ENCODE peak calls at places on chromosomes 16 and 17, in nine cellular contexts. R, L, H, X, N, T, Q, O and Z are unnamed samples.

GRCh38 chr16:86391987-86392386 is 118.3 kb upstream of the FOXF1 start:
- DNase-seq in L (no peak), R (peak), O (no peak), N (no peak), H (peak), T (no peak), Q (no peak), X (no peak), Z (no peak)

GRCh38 chr17:36124879-36125824 is 21.5 kb downstream of the CCL4 start:
- DNase-seq in X (no peak), N (no peak), T (no peak), Q (no peak), L (no peak), R (no peak), H (no peak), O (no peak), Z (no peak)

GRCh38 chr16:66900721-66901441 is 17.8 kb downstream of the CDH16 start:
- DNase-seq in T (no peak), H (no peak), N (no peak), L (no peak), O (no peak), R (no peak), X (no peak), Q (no peak), Z (no peak)

GRCh38 chr17:31460226-31460721 is 68.8 kb downstream of the RAB11FIP4 start:
- DNase-seq in N (no peak), O (no peak), L (no peak), R (no peak), X (no peak), H (no peak), T (no peak), Q (no peak), Z (no peak)

GRCh38 chr16:85908889-85909584 is 10.1 kb downstream of the IRF8 start:
- DNase-seq in X (no peak), L (no peak), H (no peak), O (no peak), Q (no peak), R (no peak), N (no peak), T (no peak), Z (no peak)

GRCh38 chr17:40316571-40317344 is 7.8 kb downstream of the RARA start:
- DNase-seq in T (peak), Q (no peak), R (peak), O (no peak), N (no peak), H (peak), X (peak), L (peak), Z (no peak)

GRCh38 chr17:60959011-60959410 is 281.4 kb downstream of the BCAS3 start:
- DNase-seq in L (no peak), X (no peak), O (no peak), H (peak), N (no peak), R (no peak), Q (no peak), T (no peak), Z (no peak)

GRCh38 chr16:86466695-86467406 is 43.5 kb upstream of the FOXF1 start:
- DNase-seq in L (no peak), T (no peak), H (peak), N (no peak), X (no peak), O (no peak), R (no peak), Q (no peak), Z (no peak)

GRCh38 chr17:56142325-56142724 is 10.9 kb upstream of the ANKFN1 start:
- DNase-seq in H (peak), X (no peak), N (no peak), O (no peak), T (no peak), Q (no peak), L (no peak), R (no peak), Z (no peak)

GRCh38 chr17:33520404-33521032 is 227.4 kb upstream of the ASIC2 start:
- DNase-seq in N (peak), Q (peak), X (peak), O (peak), R (peak), L (peak), H (peak), T (peak), Z (peak)

GRCh38 chr16:70252355-70252988 is 732 bp upstream of the EXOSC6 start:
- DNase-seq in N (no peak), R (no peak), T (no peak), Q (no peak), X (no peak), H (peak), L (no peak), O (no peak), Z (no peak)

GRCh38 chr16:15613676-15614075 is 29.3 kb downstream of the MARF1 start:
- DNase-seq in Q (no peak), O (no peak), L (no peak), X (no peak), R (peak), N (no peak), H (no peak), T (no peak), Z (no peak)

GRCh38 chr16:80507538-80507937 is 33.3 kb upstream of the DYNLRB2 start:
- DNase-seq in N (no peak), L (peak), X (peak), T (peak), Q (no peak), R (no peak), H (peak), O (no peak), Z (no peak)

GRCh38 chr17:17551361-17551760 is 40.1 kb downstream of the PEMT start:
- DNase-seq in O (no peak), R (no peak), H (peak), X (peak), L (peak), N (no peak), Q (no peak), T (no peak), Z (no peak)

GRCh38 chr17:4947010-4947410 is 1.3 kb downstream of the PFN1 start:
- DNase-seq in L (peak), R (no peak), X (no peak), H (no peak), O (no peak), Q (no peak), T (no peak), N (no peak), Z (no peak)

GRCh38 chr17:63464691-63465090 is 12.2 kb upstream of the ACE start:
- DNase-seq in H (no peak), T (no peak), N (no peak), O (no peak), R (no peak), L (no peak), X (no peak), Q (no peak), Z (no peak)

GRCh38 chr16:51816929-51817328 is 665.9 kb upstream of the SALL1 start:
- DNase-seq in N (no peak), T (no peak), O (no peak), H (peak), L (no peak), R (no peak), Q (no peak), X (no peak), Z (no peak)

GRCh38 chr17:8005357-8005756 is 2.9 kb downstream of the GUCY2D start:
- DNase-seq in H (no peak), O (no peak), N (no peak), X (no peak), T (no peak), L (no peak), Q (no peak), R (no peak), Z (no peak)

GRCh38 chr16:24668481-24669001 is 60.9 kb upstream of the TNRC6A start:
- DNase-seq in H (peak), T (no peak), O (no peak), L (peak), X (no peak), N (no peak), Q (peak), R (no peak), Z (no peak)

GRCh38 chr16:24670623-24671454 is 58.6 kb upstream of the TNRC6A start:
- DNase-seq in Q (peak), N (no peak), H (peak), R (peak), L (peak), X (peak), T (peak), O (peak), Z (no peak)

GRCh38 chr16:24674877-24675276 is 54.6 kb upstream of the TNRC6A start:
- DNase-seq in Q (no peak), H (no peak), O (no peak), N (no peak), T (no peak), X (no peak), R (no peak), L (no peak), Z (no peak)

GRCh38 chr16:24673155-24673554 is 56.3 kb upstream of the TNRC6A start:
- DNase-seq in H (no peak), R (no peak), Q (no peak), N (no peak), L (no peak), O (no peak), T (no peak), X (no peak), Z (no peak)

GRCh38 chr16:24671455-24671954 is 57.9 kb upstream of the TNRC6A start:
- DNase-seq in H (no peak), L (peak), T (no peak), N (no peak), Q (no peak), O (no peak), X (no peak), R (no peak), Z (no peak)
- TF ChIP-seq CTCF in H (no peak), L (no peak), T (no peak), N (no peak), Q (no peak), O (no peak), X (no peak), R (no peak), Z (no peak)

GRCh38 chr16:75095204-75095621 is 21.4 kb downstream of the LDHD start:
- DNase-seq in T (no peak), X (no peak), Q (no peak), R (no peak), N (no peak), L (no peak), O (no peak), H (no peak), Z (no peak)

GRCh38 chr16:75097941-75098897 is 18.4 kb downstream of the LDHD start:
- DNase-seq in R (no peak), X (no peak), N (no peak), L (no peak), Q (no peak), T (no peak), H (no peak), O (peak), Z (no peak)

GRCh38 chr16:75095637-75096036 is 20.9 kb downstream of the LDHD start:
- DNase-seq in Q (no peak), N (no peak), H (no peak), X (no peak), T (no peak), O (no peak), L (no peak), R (no peak), Z (no peak)

GRCh38 chr16:75097191-75097761 is 19.3 kb downstream of the LDHD start:
- DNase-seq in R (no peak), Q (no peak), L (no peak), O (no peak), N (no peak), H (no peak), X (no peak), T (no peak), Z (no peak)

GRCh38 chr16:75096730-75097129 is 19.9 kb downstream of the LDHD start:
- DNase-seq in N (no peak), H (no peak), L (peak), Q (no peak), R (peak), O (no peak), T (peak), X (no peak), Z (no peak)
- TF ChIP-seq CTCF in N (peak), H (peak), L (no peak), Q (peak), R (peak), O (no peak), T (peak), X (no peak), Z (peak)

GRCh38 chr17:12128946-12129345 is 108.3 kb downstream of the MAP2K4 start:
- DNase-seq in T (no peak), O (no peak), H (no peak), L (no peak), X (no peak), R (no peak), Q (no peak), N (no peak), Z (no peak)
- TF ChIP-seq CTCF in T (no peak), O (no peak), H (no peak), L (no peak), X (no peak), R (no peak), Q (no peak), N (no peak), Z (no peak)

DNA sequence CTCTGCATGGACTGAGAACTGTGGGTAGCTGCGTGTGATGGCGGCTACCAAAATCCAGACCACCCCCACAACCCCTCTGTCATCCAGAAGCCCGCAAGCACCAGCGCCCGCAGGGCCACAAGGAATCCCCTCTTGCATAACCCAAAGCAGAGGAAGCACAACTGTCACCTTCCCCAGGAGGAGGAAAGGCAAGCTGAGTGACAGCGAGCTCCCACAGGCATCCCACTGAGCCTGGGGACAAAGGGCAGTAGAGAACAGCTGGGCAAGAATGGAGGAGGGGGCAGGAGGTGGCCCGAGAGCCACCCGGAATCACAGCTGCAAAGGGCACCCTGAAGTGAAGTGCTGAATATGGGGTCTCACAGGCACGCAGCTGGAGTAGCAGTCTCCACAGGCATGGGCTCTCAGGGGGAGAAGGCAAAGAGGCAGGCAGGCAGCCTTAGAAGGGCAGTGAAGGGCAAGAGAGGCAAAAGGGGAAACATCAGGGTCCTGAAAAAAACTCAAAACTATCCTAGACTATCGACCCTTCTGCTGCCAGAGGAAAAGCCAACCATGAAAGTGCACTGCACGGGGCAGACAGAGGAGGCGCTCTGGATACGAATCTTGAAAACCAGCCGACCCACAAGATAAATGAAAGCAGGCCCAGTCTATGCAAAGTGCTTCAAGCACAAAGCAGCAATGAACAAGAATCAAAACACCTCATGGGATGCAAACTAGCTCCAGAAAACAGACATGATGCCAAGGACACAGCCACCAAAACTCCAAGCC is 17.1 kb downstream of the USP36 start:
- DNase-seq in Q (no peak), O (no peak), T (no peak), X (no peak), H (no peak), L (no peak), R (no peak), N (no peak), Z (no peak)
- TF ChIP-seq CTCF in Q (no peak), O (no peak), T (no peak), X (no peak), H (no peak), L (no peak), R (peak), N (no peak), Z (no peak)

GRCh38 chr17:50620848-50621247 is 13.8 kb upstream of the ABCC3 start:
- DNase-seq in O (no peak), Q (no peak), L (no peak), R (no peak), T (no peak), H (no peak), X (no peak), N (no peak), Z (no peak)
- TF ChIP-seq CTCF in O (no peak), Q (no peak), L (no peak), R (peak), T (no peak), H (no peak), X (no peak), N (peak), Z (peak)

GRCh38 chr16:53022374-53022773 is 30.3 kb downstream of the CHD9NB start:
- DNase-seq in L (peak), N (peak), H (peak), R (peak), T (peak), X (no peak), Q (peak), O (peak), Z (no peak)
- TF ChIP-seq CTCF in L (peak), N (peak), H (peak), R (peak), T (peak), X (peak), Q (peak), O (peak), Z (peak)

DNA sequence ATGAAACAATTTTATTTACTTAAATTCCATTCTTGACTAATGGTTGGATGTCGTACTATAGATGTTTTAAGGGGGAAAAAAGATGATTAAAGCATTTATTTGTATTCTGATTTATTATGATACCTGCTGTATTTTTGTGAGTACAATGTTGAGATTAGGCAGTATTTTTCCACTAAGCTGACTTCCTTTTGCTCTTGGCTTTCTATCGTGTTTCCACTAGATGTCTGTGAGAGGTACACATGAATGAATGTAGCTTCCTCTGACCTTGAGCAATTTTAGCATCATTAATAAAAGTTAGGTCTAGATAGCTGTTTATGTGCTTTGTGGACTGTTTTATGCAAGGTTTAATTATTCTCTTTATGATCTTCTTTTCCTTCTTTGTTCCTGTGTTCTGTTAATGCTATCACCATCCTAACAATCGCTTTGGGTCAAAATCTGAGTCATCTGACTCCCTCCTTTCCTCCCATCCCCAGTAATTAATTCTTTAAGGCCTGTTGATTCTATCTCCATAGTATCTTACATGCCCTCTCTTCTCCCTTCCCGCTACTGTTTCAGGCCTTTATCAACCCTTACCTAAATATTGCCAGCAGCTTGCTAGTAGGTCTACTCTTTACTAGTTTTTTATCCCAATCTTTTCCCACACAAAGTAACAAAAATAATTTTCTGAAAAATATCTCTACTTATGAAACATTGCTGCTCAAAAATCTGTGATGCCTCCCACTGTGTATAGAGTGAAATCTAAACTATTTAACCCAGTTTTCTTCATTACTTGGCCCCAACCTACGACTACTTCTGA is 76.0 kb downstream of the VMP1 start:
- DNase-seq in L (no peak), H (peak), R (peak), N (no peak), O (no peak), Q (no peak), X (no peak), T (no peak), Z (no peak)
- TF ChIP-seq CTCF in L (no peak), H (no peak), R (no peak), N (no peak), O (no peak), Q (no peak), X (no peak), T (no peak), Z (no peak)

GRCh38 chr16:5917436-5917835 is 819.8 kb upstream of the EEF2KMT start:
- DNase-seq in X (no peak), H (no peak), O (no peak), L (no peak), T (no peak), Q (no peak), N (no peak), R (no peak), Z (no peak)

GRCh38 chr16:5916711-5917191 is 819.2 kb upstream of the EEF2KMT start:
- DNase-seq in N (no peak), H (no peak), O (no peak), X (no peak), T (no peak), Q (no peak), L (no peak), R (no peak), Z (no peak)

GRCh38 chr16:5918553-5919127 is 821.0 kb upstream of the EEF2KMT start:
- DNase-seq in Q (no peak), T (no peak), R (no peak), O (no peak), L (no peak), N (no peak), H (no peak), X (no peak), Z (no peak)
- TF ChIP-seq CTCF in Q (no peak), T (no peak), R (no peak), O (no peak), L (no peak), N (peak), H (no peak), X (no peak), Z (no peak)